ENCODE peak calls at places on chromosomes 11 and 22, in ten cellular contexts. One of them, this sample, is unnamed.

GRCh38 chr11:71504526-71504925 is 22.5 kb upstream of the KRTAP5-7 start:
- DNase-seq in COR-L47: peak; percentile 82
- DNase-seq in brain microvascular endothelial cell: no peak
- DNase-seq in COLO829: no peak
- DNase-seq in activated T-helper 1 cell treated with Interleukin-2 at 50 U/mL for 16 hours: no peak
- DNase-seq in astrocyte of the spinal cord: no peak
- DNase-seq in memory B cell: no peak
- DNase-seq in fibroblast of lung: no peak
- DNase-seq in WTC11: no peak
- DNase-seq in NCI-H446: no peak
- DNase-seq in this sample: no peak

GRCh38 chr11:695606-696381 is at the start of gene TMEM80:
- DNase-seq in fibroblast of lung: peak; percentile 98
- DNase-seq in brain microvascular endothelial cell: peak; percentile 96
- DNase-seq in WTC11: peak; percentile 100
- DNase-seq in COLO829: no peak
- DNase-seq in activated T-helper 1 cell treated with Interleukin-2 at 50 U/mL for 16 hours: peak; percentile 96
- DNase-seq in NCI-H446: peak; percentile 99
- DNase-seq in COR-L47: peak; percentile 98
- DNase-seq in astrocyte of the spinal cord: peak; percentile 99
- DNase-seq in memory B cell: peak; percentile 98
- DNase-seq in this sample: peak; percentile 96

GRCh38 chr11:22337571-22338464 is at the start of gene SLC17A6:
- DNase-seq in COR-L47: no peak
- DNase-seq in activated T-helper 1 cell treated with Interleukin-2 at 50 U/mL for 16 hours: no peak
- DNase-seq in NCI-H446: peak; percentile 84
- DNase-seq in WTC11: peak; percentile 55
- DNase-seq in astrocyte of the spinal cord: peak; percentile 22
- DNase-seq in brain microvascular endothelial cell: peak; percentile 7
- DNase-seq in fibroblast of lung: peak; percentile 27
- DNase-seq in COLO829: peak; percentile 44
- DNase-seq in memory B cell: no peak
- DNase-seq in this sample: peak; percentile 16

GRCh38 chr22:31185056-31185455 is 25.1 kb downstream of the RNF185 start:
- DNase-seq in memory B cell: no peak
- DNase-seq in COLO829: no peak
- DNase-seq in astrocyte of the spinal cord: peak; percentile 7
- DNase-seq in COR-L47: no peak
- DNase-seq in activated T-helper 1 cell treated with Interleukin-2 at 50 U/mL for 16 hours: no peak
- DNase-seq in brain microvascular endothelial cell: no peak
- DNase-seq in fibroblast of lung: peak; percentile 65
- DNase-seq in WTC11: no peak
- DNase-seq in NCI-H446: no peak
- DNase-seq in this sample: peak; percentile 30

GRCh38 chr22:39249081-39249704 is 4.4 kb upstream of the PDGFB start:
- DNase-seq in WTC11: no peak
- DNase-seq in COR-L47: no peak
- DNase-seq in fibroblast of lung: no peak
- DNase-seq in brain microvascular endothelial cell: no peak
- DNase-seq in astrocyte of the spinal cord: no peak
- DNase-seq in NCI-H446: no peak
- DNase-seq in activated T-helper 1 cell treated with Interleukin-2 at 50 U/mL for 16 hours: no peak
- DNase-seq in memory B cell: no peak
- DNase-seq in COLO829: no peak
- DNase-seq in this sample: no peak

GRCh38 chr11:3194016-3194816 is 24.4 kb downstream of the MRGPRG start:
- DNase-seq in activated T-helper 1 cell treated with Interleukin-2 at 50 U/mL for 16 hours: no peak
- DNase-seq in brain microvascular endothelial cell: no peak
- DNase-seq in fibroblast of lung: no peak
- DNase-seq in COR-L47: no peak
- DNase-seq in NCI-H446: no peak
- DNase-seq in WTC11: no peak
- DNase-seq in COLO829: no peak
- DNase-seq in astrocyte of the spinal cord: no peak
- DNase-seq in memory B cell: no peak
- DNase-seq in this sample: no peak

GRCh38 chr11:1853376-1854131 is 670 bp downstream of the LSP1 start:
- DNase-seq in fibroblast of lung: no peak
- DNase-seq in COR-L47: no peak
- DNase-seq in WTC11: no peak
- DNase-seq in memory B cell: peak; percentile 50
- DNase-seq in NCI-H446: no peak
- DNase-seq in brain microvascular endothelial cell: no peak
- DNase-seq in activated T-helper 1 cell treated with Interleukin-2 at 50 U/mL for 16 hours: no peak
- DNase-seq in astrocyte of the spinal cord: no peak
- DNase-seq in COLO829: no peak
- DNase-seq in this sample: no peak

GRCh38 chr11:85187992-85188391 is 439.2 kb downstream of the DLG2 start:
- DNase-seq in activated T-helper 1 cell treated with Interleukin-2 at 50 U/mL for 16 hours: no peak
- DNase-seq in COR-L47: no peak
- DNase-seq in memory B cell: no peak
- DNase-seq in brain microvascular endothelial cell: no peak
- DNase-seq in WTC11: no peak
- DNase-seq in fibroblast of lung: no peak
- DNase-seq in NCI-H446: no peak
- DNase-seq in COLO829: no peak
- DNase-seq in astrocyte of the spinal cord: no peak
- DNase-seq in this sample: no peak

GRCh38 chr11:819129-819931 is 616 bp downstream of the PNPLA2 start:
- DNase-seq in WTC11: peak; percentile 93
- DNase-seq in fibroblast of lung: peak; percentile 80
- DNase-seq in COR-L47: peak; percentile 92
- DNase-seq in brain microvascular endothelial cell: peak; percentile 64
- DNase-seq in NCI-H446: peak; percentile 94
- DNase-seq in activated T-helper 1 cell treated with Interleukin-2 at 50 U/mL for 16 hours: peak; percentile 84
- DNase-seq in astrocyte of the spinal cord: peak; percentile 83
- DNase-seq in memory B cell: peak; percentile 93
- DNase-seq in COLO829: peak; percentile 85
- DNase-seq in this sample: peak; percentile 71

GRCh38 chr11:119318240-119319135 is 1.6 kb upstream of the MCAM start:
- DNase-seq in WTC11: no peak
- DNase-seq in NCI-H446: peak; percentile 46
- DNase-seq in COR-L47: no peak
- DNase-seq in astrocyte of the spinal cord: peak; percentile 61
- DNase-seq in COLO829: no peak
- DNase-seq in memory B cell: no peak
- DNase-seq in fibroblast of lung: peak; percentile 62
- DNase-seq in brain microvascular endothelial cell: peak; percentile 60
- DNase-seq in activated T-helper 1 cell treated with Interleukin-2 at 50 U/mL for 16 hours: no peak
- DNase-seq in this sample: peak; percentile 54

GRCh38 chr11:47179655-47179991 is 2.9 kb upstream of the ARFGAP2 start:
- DNase-seq in COR-L47: peak; percentile 33
- DNase-seq in WTC11: peak; percentile 72
- DNase-seq in fibroblast of lung: peak; percentile 38
- DNase-seq in activated T-helper 1 cell treated with Interleukin-2 at 50 U/mL for 16 hours: no peak
- DNase-seq in COLO829: no peak
- DNase-seq in memory B cell: no peak
- DNase-seq in NCI-H446: peak; percentile 53
- DNase-seq in brain microvascular endothelial cell: peak; percentile 25
- DNase-seq in astrocyte of the spinal cord: no peak
- DNase-seq in this sample: peak; percentile 40

GRCh38 chr22:40525250-40525884 is 111.2 kb downstream of the MRTFA start:
- DNase-seq in COLO829: no peak
- DNase-seq in NCI-H446: peak; percentile 21
- DNase-seq in memory B cell: peak; percentile 69
- DNase-seq in astrocyte of the spinal cord: no peak
- DNase-seq in fibroblast of lung: peak; percentile 69
- DNase-seq in activated T-helper 1 cell treated with Interleukin-2 at 50 U/mL for 16 hours: peak; percentile 45
- DNase-seq in brain microvascular endothelial cell: peak; percentile 46
- DNase-seq in WTC11: peak; percentile 64
- DNase-seq in COR-L47: peak; percentile 32
- DNase-seq in this sample: peak; percentile 67

GRCh38 chr11:61273151-61274078 is 21.7 kb downstream of the VWCE start:
- DNase-seq in fibroblast of lung: no peak
- DNase-seq in WTC11: no peak
- DNase-seq in COR-L47: peak; percentile 37
- DNase-seq in brain microvascular endothelial cell: no peak
- DNase-seq in activated T-helper 1 cell treated with Interleukin-2 at 50 U/mL for 16 hours: no peak
- DNase-seq in astrocyte of the spinal cord: no peak
- DNase-seq in COLO829: no peak
- DNase-seq in NCI-H446: no peak
- DNase-seq in memory B cell: no peak
- DNase-seq in this sample: no peak

GRCh38 chr22:20922141-20922751 is 5.0 kb downstream of the CRKL start:
- DNase-seq in COR-L47: no peak
- DNase-seq in COLO829: no peak
- DNase-seq in brain microvascular endothelial cell: no peak
- DNase-seq in WTC11: no peak
- DNase-seq in NCI-H446: no peak
- DNase-seq in fibroblast of lung: no peak
- DNase-seq in memory B cell: no peak
- DNase-seq in activated T-helper 1 cell treated with Interleukin-2 at 50 U/mL for 16 hours: no peak
- DNase-seq in astrocyte of the spinal cord: no peak
- DNase-seq in this sample: no peak

GRCh38 chr11:129117595-129118350 is 74.4 kb downstream of the ARHGAP32 start:
- DNase-seq in astrocyte of the spinal cord: peak; percentile 81
- DNase-seq in memory B cell: peak; percentile 19
- DNase-seq in WTC11: peak; percentile 19
- DNase-seq in brain microvascular endothelial cell: peak; percentile 63
- DNase-seq in activated T-helper 1 cell treated with Interleukin-2 at 50 U/mL for 16 hours: no peak
- DNase-seq in fibroblast of lung: peak; percentile 87
- DNase-seq in NCI-H446: peak; percentile 75
- DNase-seq in COLO829: peak; percentile 37
- DNase-seq in COR-L47: peak; percentile 62
- DNase-seq in this sample: peak; percentile 80

GRCh38 chr22:36564422-36565151 is 35.6 kb upstream of the EIF3D start:
- DNase-seq in NCI-H446: no peak
- DNase-seq in brain microvascular endothelial cell: no peak
- DNase-seq in WTC11: no peak
- DNase-seq in memory B cell: no peak
- DNase-seq in astrocyte of the spinal cord: no peak
- DNase-seq in COR-L47: no peak
- DNase-seq in COLO829: no peak
- DNase-seq in activated T-helper 1 cell treated with Interleukin-2 at 50 U/mL for 16 hours: no peak
- DNase-seq in fibroblast of lung: no peak
- DNase-seq in this sample: no peak

GRCh38 chr11:100525635-100526034 is 161.5 kb upstream of the ARHGAP42 start:
- DNase-seq in COR-L47: no peak
- DNase-seq in fibroblast of lung: no peak
- DNase-seq in astrocyte of the spinal cord: no peak
- DNase-seq in brain microvascular endothelial cell: no peak
- DNase-seq in COLO829: no peak
- DNase-seq in NCI-H446: no peak
- DNase-seq in memory B cell: no peak
- DNase-seq in activated T-helper 1 cell treated with Interleukin-2 at 50 U/mL for 16 hours: no peak
- DNase-seq in WTC11: peak; percentile 65
- DNase-seq in this sample: no peak

GRCh38 chr11:33375688-33376311 is 118.6 kb downstream of the HIPK3 start:
- DNase-seq in memory B cell: no peak
- DNase-seq in COLO829: no peak
- DNase-seq in brain microvascular endothelial cell: no peak
- DNase-seq in fibroblast of lung: peak; percentile 33
- DNase-seq in astrocyte of the spinal cord: peak; percentile 35
- DNase-seq in activated T-helper 1 cell treated with Interleukin-2 at 50 U/mL for 16 hours: no peak
- DNase-seq in COR-L47: peak; percentile 25
- DNase-seq in WTC11: peak; percentile 61
- DNase-seq in NCI-H446: peak; percentile 54
- DNase-seq in this sample: peak; percentile 17

This sample was measured in fibroblast of mammary gland.